ENCODE peak calls at places on chromosomes 6 and 20, in seven cellular contexts. X is OCI-LY7; C is stimulated activated CD4-positive, alpha-beta T cell treated with anti-CD3 and anti-CD28 coated beads, Interleukin-4, amount 100 ng/mL, for 24 hours; Y is substantia nigra; O is posterior vena cava; I is fibroblast of the aortic adventitia; S is activated T-cell treated with anti-CD3 and anti-CD28 coated beads for 1 hour. W is an unnamed sample.

GRCh38 chr6:39223535-39223934 is 5.7 kb downstream of the KCNK5 start:
- DNase-seq in X (no peak), C (no peak), Y (no peak), O (no peak), I (no peak), S (no peak), W (no peak)

GRCh38 chr20:59063358-59064213 is 21.0 kb upstream of the PRELID3B start:
- DNase-seq in X (no peak), C (no peak), Y (no peak), O (no peak), I (peak; percentile 72), S (no peak), W (no peak)

GRCh38 chr6:104239971-104240370 is 619.7 kb downstream of the HACE1 start:
- DNase-seq in X (no peak), C (no peak), Y (no peak), O (no peak), I (no peak), S (no peak), W (no peak)

GRCh38 chr20:63471719-63472158 is 716 bp downstream of the KCNQ2 start:
- DNase-seq in X (no peak), C (no peak), Y (no peak), O (no peak), I (no peak), S (no peak), W (no peak)

GRCh38 chr6:15775741-15776140 is 112.9 kb upstream of the DTNBP1 start:
- DNase-seq in X (no peak), C (no peak), Y (no peak), O (no peak), I (no peak), S (no peak), W (no peak)

GRCh38 chr6:129719692-129720091 is 9.7 kb upstream of the ARHGAP18 start:
- DNase-seq in X (no peak), C (no peak), Y (no peak), O (no peak), I (peak; percentile 74), S (no peak), W (peak; percentile 19)

GRCh38 chr6:136792066-136792944 is at the start of gene MAP3K5:
- DNase-seq in X (peak; percentile 94), C (peak; percentile 88), Y (peak; percentile 60), O (peak; percentile 95), I (peak; percentile 70), S (peak; percentile 85), W (peak; percentile 64)

GRCh38 chr6:167095888-167096287 is 27.0 kb upstream of the CCR6 start:
- DNase-seq in X (no peak), C (no peak), Y (no peak), O (no peak), I (no peak), S (no peak), W (no peak)

GRCh38 chr6:139473239-139473701 is 98.8 kb upstream of the CITED2 start:
- DNase-seq in X (no peak), C (no peak), Y (no peak), O (no peak), I (peak; percentile 82), S (no peak), W (no peak)

GRCh38 chr20:6142348-6142993 is 19.6 kb upstream of the FERMT1 start:
- DNase-seq in X (peak; percentile 60), C (peak; percentile 49), Y (peak; percentile 20), O (no peak), I (peak; percentile 82), S (peak; percentile 11), W (peak; percentile 18)

GRCh38 chr20:10568032-10568431 is 105.8 kb downstream of the JAG1 start:
- DNase-seq in X (no peak), C (no peak), Y (no peak), O (no peak), I (no peak), S (no peak), W (no peak)

GRCh38 chr20:58965270-58966064 is 15.6 kb upstream of the NELFCD start:
- DNase-seq in X (no peak), C (no peak), Y (no peak), O (peak; percentile 37), I (no peak), S (no peak), W (no peak)

GRCh38 chr6:139376054-139376355 is 1.6 kb upstream of the CITED2 start:
- DNase-seq in X (no peak), C (no peak), Y (no peak), O (no peak), I (no peak), S (no peak), W (peak; percentile 72)

GRCh38 chr6:128284128-128284527 is 236.3 kb downstream of the PTPRK start:
- DNase-seq in X (no peak), C (no peak), Y (no peak), O (no peak), I (no peak), S (no peak), W (no peak)

GRCh38 chr20:1995531-1996310 is 1.9 kb upstream of the PDYN start:
- DNase-seq in X (no peak), C (no peak), Y (no peak), O (no peak), I (no peak), S (no peak), W (no peak)

GRCh38 chr6:116528800-116529199 is 16.7 kb downstream of the TRAPPC3L start:
- DNase-seq in X (no peak), C (no peak), Y (no peak), O (no peak), I (peak; percentile 60), S (no peak), W (no peak)

GRCh38 chr6:27830212-27830664 is 82.0 kb downstream of the OR2B2 start:
- DNase-seq in X (no peak), C (no peak), Y (no peak), O (no peak), I (no peak), S (no peak), W (no peak)

GRCh38 chr6:166586424-166587156 is at the start of gene RAMACL:
- DNase-seq in X (peak; percentile 88), C (peak; percentile 29), Y (no peak), O (no peak), I (no peak), S (no peak), W (no peak)

GRCh38 chr20:39630215-39630614 is 668.1 kb downstream of the DHX35 start:
- DNase-seq in X (no peak), C (no peak), Y (no peak), O (no peak), I (no peak), S (no peak), W (no peak)

GRCh38 chr20:48897298-48898044 is 24.0 kb upstream of the ARFGEF2 start:
- DNase-seq in X (peak; percentile 64), C (no peak), Y (no peak), O (no peak), I (peak; percentile 88), S (no peak), W (no peak)

GRCh38 chr6:32107447-32107846 is 1.7 kb downstream of the TNXB start:
- DNase-seq in X (no peak), C (no peak), Y (no peak), O (no peak), I (peak; percentile 64), S (no peak), W (no peak)

GRCh38 chr6:40425192-40425919 is 161.8 kb downstream of the LRFN2 start:
- DNase-seq in X (no peak), C (no peak), Y (peak; percentile 1), O (no peak), I (no peak), S (no peak), W (no peak)

GRCh38 chr6:44478158-44478557 is 90.7 kb downstream of the CDC5L start:
- DNase-seq in X (no peak), C (no peak), Y (no peak), O (no peak), I (no peak), S (no peak), W (peak; percentile 62)

GRCh38 chr6:119110601-119111548 is 32.4 kb upstream of the FAM184A start:
- DNase-seq in X (peak; percentile 54), C (peak; percentile 61), Y (peak; percentile 21), O (no peak), I (peak; percentile 77), S (peak; percentile 6), W (peak; percentile 43)

GRCh38 chr6:38150681-38151296 is 331.3 kb downstream of the ZFAND3 start:
- DNase-seq in X (no peak), C (no peak), Y (no peak), O (no peak), I (no peak), S (no peak), W (no peak)

GRCh38 chr6:69179681-69180080 is 544.6 kb downstream of the ADGRB3 start:
- DNase-seq in X (no peak), C (no peak), Y (no peak), O (no peak), I (no peak), S (no peak), W (no peak)

GRCh38 chr20:37336369-37337207 is 9.4 kb upstream of the SRC start:
- DNase-seq in X (peak; percentile 30), C (peak; percentile 27), Y (peak; percentile 44), O (no peak), I (no peak), S (no peak), W (peak; percentile 95)

GRCh38 chr6:42352856-42353564 is 98.7 kb downstream of the TRERF1 start:
- DNase-seq in X (no peak), C (no peak), Y (no peak), O (peak; percentile 35), I (peak; percentile 73), S (no peak), W (no peak)

GRCh38 chr6:31734703-31735500 is 1.4 kb downstream of the CLIC1 start:
- DNase-seq in X (peak; percentile 67), C (peak; percentile 62), Y (no peak), O (no peak), I (peak; percentile 46), S (peak; percentile 35), W (peak; percentile 77)

GRCh38 chr6:133704371-133704770 is 184.5 kb upstream of the TCF21 start:
- DNase-seq in X (no peak), C (no peak), Y (no peak), O (no peak), I (peak; percentile 57), S (no peak), W (no peak)

GRCh38 chr20:51004781-51005180 is 18.1 kb downstream of the KCNG1 start:
- DNase-seq in X (no peak), C (no peak), Y (no peak), O (no peak), I (no peak), S (no peak), W (no peak)

W was measured in MV-4-11.